ENCODE peak calls at places on chromosome 6, in four cellular contexts. K is HepG2, R is HCT116, L is K562. Q is an unnamed sample.
A peak's percentile ranks its signal among the peaks of the same experiment; 100 is the strongest.

GRCh38 chr6:86856937-86857563 is 80.3 kb upstream of the HTR1E start:
- DNase-seq in K (peak; percentile 33), R (peak; percentile 31), L (peak; percentile 40), Q (peak; percentile 17)

GRCh38 chr6:155541976-155542375 is 86.3 kb upstream of the NOX3 start:
- DNase-seq in K (no peak), R (no peak), L (no peak), Q (no peak)

GRCh38 chr6:148323344-148323743 is 19.3 kb upstream of the SASH1 start:
- DNase-seq in K (no peak), R (no peak), L (no peak), Q (no peak)

GRCh38 chr6:116370717-116371383 is at the start of gene DSE:
- DNase-seq in K (no peak), R (no peak), L (peak; percentile 32), Q (no peak)

GRCh38 chr6:136012198-136012884 is 160.8 kb downstream of the PDE7B start:
- DNase-seq in K (no peak), R (no peak), L (no peak), Q (no peak)

GRCh38 chr6:150755042-150755441 is 110.5 kb upstream of the MTHFD1L start:
- DNase-seq in K (no peak), R (no peak), L (no peak), Q (no peak)

GRCh38 chr6:128697392-128697689 is 176.9 kb upstream of the PTPRK start:
- DNase-seq in K (no peak), R (no peak), L (no peak), Q (no peak)

GRCh38 chr6:21523652-21524051 is 69.9 kb upstream of the SOX4 start:
- DNase-seq in K (no peak), R (no peak), L (peak; percentile 18), Q (no peak)

GRCh38 chr6:39901670-39902069 is 32.6 kb downstream of the MOCS1 start:
- DNase-seq in K (no peak), R (no peak), L (no peak), Q (no peak)

GRCh38 chr6:135583256-135583758 is 85.8 kb upstream of the AHI1 start:
- DNase-seq in K (no peak), R (no peak), L (no peak), Q (no peak)

GRCh38 chr6:113495521-113495920 is 361.6 kb upstream of the MARCKS start:
- DNase-seq in K (no peak), R (no peak), L (no peak), Q (no peak)

GRCh38 chr6:142008776-142009175 is 123.9 kb upstream of the GJE1 start:
- DNase-seq in K (no peak), R (peak; percentile 28), L (no peak), Q (no peak)

GRCh38 chr6:85459224-85459901 is 9.5 kb downstream of the NT5E start:
- DNase-seq in K (no peak), R (peak; percentile 50), L (no peak), Q (no peak)

GRCh38 chr6:89972024-89972381 is 77.7 kb downstream of the GJA10 start:
- DNase-seq in K (no peak), R (no peak), L (no peak), Q (no peak)

GRCh38 chr6:17585766-17586502 is 14.2 kb upstream of the FAM8A1 start:
- DNase-seq in K (peak; percentile 59), R (peak; percentile 88), L (no peak), Q (no peak)

GRCh38 chr6:108203189-108204119 is 37.6 kb downstream of the NR2E1 start:
- DNase-seq in K (peak; percentile 52), R (no peak), L (no peak), Q (no peak)

GRCh38 chr6:10655508-10656055 is 38.8 kb downstream of the C6orf52 start:
- DNase-seq in K (no peak), R (no peak), L (no peak), Q (no peak)

GRCh38 chr6:20403766-20404640 is 2.3 kb downstream of the E2F3 start:
- DNase-seq in K (peak; percentile 52), R (peak; percentile 12), L (peak; percentile 93), Q (peak; percentile 4)

GRCh38 chr6:148263010-148263409 is 79.6 kb upstream of the SASH1 start:
- DNase-seq in K (no peak), R (no peak), L (no peak), Q (no peak)

GRCh38 chr6:27096834-27097511 is 150.5 kb upstream of the PRSS16 start:
- DNase-seq in K (no peak), R (peak; percentile 26), L (peak; percentile 59), Q (peak; percentile 96)

GRCh38 chr6:148179786-148180185 is 162.9 kb upstream of the SASH1 start:
- DNase-seq in K (no peak), R (peak; percentile 10), L (peak; percentile 44), Q (no peak)

GRCh38 chr6:31114540-31114876 is at the start of gene PSORS1C1:
- DNase-seq in K (peak; percentile 49), R (peak; percentile 90), L (no peak), Q (peak; percentile 72)

GRCh38 chr6:124881898-124882579 is 80.2 kb upstream of the RNF217 start:
- DNase-seq in K (no peak), R (no peak), L (no peak), Q (no peak)

GRCh38 chr6:37624606-37625574 is 72.8 kb downstream of the MDGA1 start:
- DNase-seq in K (no peak), R (no peak), L (no peak), Q (no peak)

GRCh38 chr6:138089325-138089724 is 17.9 kb downstream of the PERP start:
- DNase-seq in K (no peak), R (no peak), L (no peak), Q (no peak)

GRCh38 chr6:4107873-4108272 is 27.5 kb downstream of the ECI2 start:
- DNase-seq in K (peak; percentile 24), R (no peak), L (no peak), Q (no peak)
- H3K4me3 ChIP-seq in K (no peak overlapping the region), R (no peak overlapping the region), L (no peak overlapping the region), Q (no peak overlapping the region)

DNA sequence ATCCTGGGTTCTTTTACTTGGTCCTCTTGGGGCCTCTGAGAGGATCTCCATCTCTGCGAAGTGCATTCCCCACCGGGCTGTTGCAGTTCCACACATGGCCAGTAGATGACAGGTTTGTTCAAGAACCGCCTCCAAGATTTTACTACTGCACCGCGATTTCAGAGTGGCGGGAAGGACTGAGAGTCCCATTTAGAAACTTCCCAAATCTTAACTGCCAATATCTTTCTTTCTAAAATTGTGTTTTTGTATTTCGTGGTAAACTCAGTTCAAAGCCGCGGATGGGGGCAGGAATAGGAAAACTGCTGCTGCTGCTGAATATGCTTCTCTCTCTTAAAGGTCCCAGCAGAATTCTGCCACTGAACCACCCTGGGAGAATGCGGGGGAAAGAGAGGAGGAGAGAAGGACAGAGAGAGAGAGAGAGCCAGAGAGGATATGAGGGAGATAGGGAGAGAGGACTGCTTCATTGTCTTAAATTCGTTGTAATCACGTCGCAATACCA is 8.6 kb upstream of the BTNL2 start:
- DNase-seq in K (peak; percentile 61), R (peak; percentile 74), L (peak; percentile 81), Q (peak; percentile 64)
- TF ChIP-seq TCF7L2 in K (no peak), R (no peak), L (no peak), Q (no peak)

DNA sequence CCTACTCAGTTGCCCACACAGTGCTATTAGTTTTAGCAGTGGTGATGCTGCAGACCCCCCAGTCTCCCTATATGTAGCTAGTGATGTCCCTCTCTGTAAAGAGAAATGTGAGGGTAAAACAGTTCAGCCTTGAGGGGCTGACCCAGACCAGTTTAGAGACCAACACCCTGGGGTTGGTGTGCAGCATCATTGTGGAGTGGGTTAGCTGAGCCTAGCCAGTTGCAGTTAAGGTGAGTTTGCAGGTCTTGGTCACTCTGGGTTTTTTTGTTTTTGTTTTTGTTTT is 401 bp upstream of the B3GALT4 start:
- DNase-seq in K (no peak), R (no peak), L (no peak), Q (no peak)
- H3K4me1 ChIP-seq in K (peaks cover 31% of the 10 kb centered on the region), R (peaks cover 43% of the 10 kb centered on the region), L (peaks cover 40% of the 10 kb centered on the region), Q (peaks cover 53% of the 10 kb centered on the region)

DNA sequence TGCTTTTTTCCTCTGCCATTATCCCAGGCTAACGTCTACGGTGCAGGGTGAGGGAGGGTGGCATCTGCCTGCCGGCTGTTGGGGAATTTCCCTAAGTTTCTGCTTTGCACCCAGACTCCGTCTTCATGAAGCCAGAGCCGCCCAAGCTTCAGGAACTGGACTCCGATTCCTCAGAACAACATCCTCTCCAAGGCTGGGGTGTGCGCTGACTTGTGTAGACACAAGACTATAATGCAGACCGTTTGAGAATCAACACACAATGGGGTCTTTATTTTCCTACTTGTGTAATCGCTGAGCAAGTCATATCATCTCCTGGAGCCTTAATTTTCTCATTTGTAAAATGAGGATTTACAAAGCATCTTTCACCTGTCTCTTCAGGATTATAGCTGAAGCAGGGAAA is 160.5 kb upstream of the AGPAT4 start:
- DNase-seq in K (no peak), R (no peak), L (no peak), Q (no peak)
- H3K4me3 ChIP-seq in K (no peak overlapping the region), R (no peak overlapping the region), L (no peak overlapping the region), Q (peak overlapping the region; percentile 13)

DNA sequence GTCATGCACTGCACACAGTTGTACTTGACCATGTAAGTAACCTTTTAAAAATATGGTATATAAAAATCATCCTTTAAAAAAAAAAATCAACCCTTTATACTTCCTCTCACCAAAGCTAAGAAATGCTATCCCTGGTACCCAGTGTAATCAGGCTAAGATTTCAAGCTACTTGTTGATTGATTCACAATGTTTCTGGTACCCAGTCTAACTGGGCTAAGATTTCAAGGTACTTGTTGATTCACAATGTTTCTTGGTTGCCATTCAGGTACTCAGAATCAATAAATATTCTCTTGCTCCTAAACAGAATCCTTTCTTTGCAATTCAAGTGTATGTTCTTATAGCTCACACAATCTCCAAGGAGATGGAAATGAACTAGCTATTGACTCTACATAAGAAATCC is 76.4 kb downstream of the SMLR1 start:
- DNase-seq in K (no peak), R (no peak), L (no peak), Q (no peak)
- TF ChIP-seq TCF7L2 in K (no peak), R (no peak), L (no peak), Q (no peak)